ENCODE peak calls at places on chromosomes 1 and 21, in six cellular contexts. C, R, Q, E, V and G are unnamed samples.

GRCh38 chr1:231387770-231388669 is 34.1 kb downstream of the EGLN1 start:
- DNase-seq in V (no peak), E (no peak), C (no peak), Q (no peak), R (no peak), G (no peak)

GRCh38 chr1:184866991-184867788 is 107.1 kb downstream of the NIBAN1 start:
- DNase-seq in C (no peak), R (no peak), Q (no peak), V (peak; percentile 79), E (no peak), G (no peak)

GRCh38 chr1:246564839-246565750 is 966 bp downstream of the TFB2M start:
- DNase-seq in V (no peak), C (no peak), R (no peak), E (no peak), Q (no peak), G (no peak)

GRCh38 chr1:26210471-26210870 is 20.1 kb downstream of the CATSPER4 start:
- DNase-seq in R (no peak), V (no peak), E (no peak), C (no peak), Q (no peak), G (no peak)

GRCh38 chr1:170318736-170319135 is 173.0 kb downstream of the NTMT2 start:
- DNase-seq in Q (no peak), E (no peak), R (no peak), V (no peak), C (no peak), G (no peak)

GRCh38 chr21:36641886-36642285 is 57.0 kb upstream of the SIM2 start:
- DNase-seq in V (no peak), R (no peak), C (no peak), Q (no peak), E (no peak), G (no peak)

GRCh38 chr1:54016343-54017282 is 1.4 kb downstream of the LDLRAD1 start:
- DNase-seq in V (no peak), Q (peak; percentile 96), R (peak; percentile 82), E (peak; percentile 58), C (no peak), G (no peak)

GRCh38 chr21:38995755-38996154 is 187.5 kb downstream of the PSMG1 start:
- DNase-seq in R (no peak), Q (no peak), C (no peak), V (no peak), E (no peak), G (no peak)

GRCh38 chr1:167974698-167975097 is 37.8 kb upstream of the MPC2 start:
- DNase-seq in C (no peak), R (no peak), V (no peak), Q (peak; percentile 44), E (no peak), G (no peak)

GRCh38 chr1:234879157-234880080 is 249.2 kb downstream of the TOMM20 start:
- DNase-seq in E (no peak), C (no peak), R (no peak), V (no peak), Q (no peak), G (no peak)

GRCh38 chr1:245807954-245808719 is 653.4 kb downstream of the KIF26B start:
- DNase-seq in R (no peak), C (no peak), V (peak; percentile 20), Q (no peak), E (no peak), G (no peak)

GRCh38 chr1:197915797-197916686 is 1.1 kb upstream of the LHX9 start:
- DNase-seq in R (peak; percentile 53), Q (peak; percentile 67), E (peak; percentile 88), V (no peak), C (peak; percentile 48), G (peak; percentile 83)

GRCh38 chr1:5980314-5981008 is 11.8 kb downstream of the NPHP4 start:
- DNase-seq in C (peak; percentile 76), Q (no peak), R (peak; percentile 51), V (no peak), E (no peak), G (peak; percentile 66)

GRCh38 chr1:145961425-145962156 is 2.8 kb downstream of the ANKRD34A start:
- DNase-seq in R (no peak), V (no peak), E (no peak), C (peak; percentile 37), Q (no peak), G (no peak)

GRCh38 chr1:165635329-165635728 is 4.3 kb downstream of the MGST3 start:
- DNase-seq in V (no peak), R (no peak), Q (no peak), E (no peak), C (no peak), G (no peak)

GRCh38 chr1:63752176-63752575 is 21.6 kb upstream of the ROR1 start:
- DNase-seq in R (no peak), Q (no peak), V (no peak), C (no peak), E (no peak), G (no peak)

GRCh38 chr1:183635112-183635605 is 424 bp downstream of the ARPC5 start:
- DNase-seq in R (no peak), V (no peak), E (no peak), C (peak; percentile 62), Q (no peak), G (no peak)

GRCh38 chr1:171343727-171344472 is 29.9 kb downstream of the FMO4 start:
- DNase-seq in Q (no peak), C (no peak), V (no peak), E (no peak), R (no peak), G (no peak)

GRCh38 chr1:206691604-206692003 is 6.9 kb downstream of the MAPKAPK2 start:
- DNase-seq in V (no peak), R (no peak), Q (peak; percentile 59), C (peak; percentile 20), E (no peak), G (no peak)

GRCh38 chr1:50308883-50309282 is 114.4 kb downstream of the DMRTA2 start:
- DNase-seq in R (no peak), C (peak; percentile 67), Q (peak; percentile 26), E (peak; percentile 84), V (no peak), G (peak; percentile 74)

GRCh38 chr1:36849956-36850355 is 184.4 kb downstream of the GRIK3 start:
- DNase-seq in R (no peak), Q (no peak), E (no peak), V (no peak), C (no peak), G (no peak)

GRCh38 chr1:40307186-40307585 is 9.9 kb downstream of the COL9A2 start:
- DNase-seq in C (no peak), V (no peak), Q (no peak), E (no peak), R (no peak), G (no peak)

GRCh38 chr1:15189692-15190321 is 36.3 kb downstream of the TMEM51 start:
- DNase-seq in R (no peak), C (no peak), V (no peak), Q (peak; percentile 90), E (no peak), G (no peak)

GRCh38 chr1:218588555-218589172 is 243.5 kb downstream of the TGFB2 start:
- DNase-seq in E (no peak), C (no peak), R (no peak), Q (no peak), V (no peak), G (no peak)

GRCh38 chr1:77202746-77203145 is 16.5 kb downstream of the PIGK start:
- DNase-seq in E (no peak), Q (no peak), V (no peak), R (no peak), C (no peak), G (no peak)

GRCh38 chr21:32604484-32604883 is 7.7 kb downstream of the CFAP298 start:
- DNase-seq in V (no peak), R (no peak), C (no peak), E (peak; percentile 65), Q (no peak), G (peak; percentile 73)
- TF ChIP-seq ZNF274 in V (no peak), R (no peak), C (no peak), E (no peak), Q (no peak), G (no peak)

DNA sequence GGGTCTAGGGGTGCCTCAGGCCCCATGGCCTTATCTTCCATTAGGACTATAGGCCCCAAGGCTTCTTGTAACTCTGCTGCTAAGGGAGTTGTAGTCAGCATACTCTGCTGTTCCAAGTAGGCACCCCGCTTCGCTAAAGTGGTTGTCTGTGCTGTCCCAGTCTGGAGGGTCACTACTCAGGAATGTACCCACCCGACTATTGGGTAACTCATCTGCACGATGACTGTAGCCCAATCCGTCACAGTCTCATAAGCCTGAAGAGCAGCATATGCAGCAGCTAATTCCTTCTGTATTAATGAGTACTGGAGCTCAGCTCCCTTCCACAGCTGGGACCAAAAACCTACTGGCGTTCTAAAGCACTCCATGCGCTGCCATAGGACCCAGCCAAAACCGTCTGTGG is 111.0 kb downstream of the GDAP2 start:
- DNase-seq in V (no peak), R (no peak), E (no peak), Q (no peak), C (no peak), G (no peak)
- TF ChIP-seq ZNF274 in V (no peak), R (no peak), E (no peak), Q (no peak), C (no peak), G (no peak)

GRCh38 chr1:44249543-44249942 is 36.3 kb downstream of the DMAP1 start:
- DNase-seq in C (peak; percentile 45), Q (no peak), E (no peak), R (no peak), V (no peak), G (no peak)
- TF ChIP-seq ZNF274 in C (no peak), Q (no peak), E (no peak), R (no peak), V (no peak), G (no peak)

GRCh38 chr1:43769350-43769908 is 62.1 kb downstream of the ST3GAL3 start:
- DNase-seq in E (no peak), C (no peak), Q (no peak), V (no peak), R (no peak), G (no peak)

GRCh38 chr1:43766086-43766784 is 58.9 kb downstream of the ST3GAL3 start:
- DNase-seq in R (no peak), V (no peak), C (no peak), E (peak; percentile 93), Q (no peak), G (no peak)

GRCh38 chr1:43764581-43764980 is 57.2 kb downstream of the ST3GAL3 start:
- DNase-seq in R (no peak), C (no peak), V (no peak), Q (no peak), E (no peak), G (no peak)

GRCh38 chr1:43768168-43768567 is 60.8 kb downstream of the ST3GAL3 start:
- DNase-seq in C (no peak), Q (no peak), R (no peak), E (no peak), V (no peak), G (no peak)

DNA sequence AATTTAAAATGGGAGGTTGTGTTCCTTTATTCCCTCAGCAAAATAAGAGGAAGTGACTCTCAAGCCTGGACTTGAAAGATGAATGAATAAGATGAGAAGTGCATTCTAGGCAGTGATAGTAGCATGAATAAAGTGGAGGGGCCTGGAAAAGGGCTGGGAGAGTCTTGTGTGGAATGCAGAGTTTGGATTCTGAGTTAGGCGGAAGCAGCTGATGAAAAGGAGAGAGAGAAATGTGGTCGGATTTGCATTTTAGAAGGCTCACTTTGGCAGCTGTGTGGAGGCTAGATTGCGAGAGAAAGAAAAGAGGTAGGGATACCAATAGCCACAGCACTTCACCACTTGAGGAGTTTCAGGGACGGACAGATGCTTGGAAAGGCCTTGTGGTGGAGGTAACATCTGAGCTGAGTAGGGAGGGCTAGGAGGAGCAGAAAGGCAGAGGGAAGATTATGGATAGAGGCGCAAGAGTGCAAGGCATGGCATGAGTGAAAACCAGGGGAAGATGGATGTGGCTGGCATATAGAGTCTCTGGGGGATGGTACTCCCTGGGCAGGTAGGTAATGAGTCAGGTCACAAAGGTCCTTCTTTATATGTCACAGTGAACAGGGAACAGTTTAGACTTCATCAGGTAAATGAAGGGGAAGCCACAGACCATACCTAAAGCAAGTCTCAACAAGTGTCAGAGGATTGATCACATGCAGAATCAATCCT is 59.6 kb downstream of the ST3GAL3 start:
- DNase-seq in C (no peak), R (no peak), V (peak; percentile 67), Q (no peak), E (peak; percentile 72), G (peak; percentile 58)
- TF ChIP-seq ZNF274 in C (no peak), R (no peak), V (no peak), Q (no peak), E (no peak), G (no peak)